ENCODE peak calls at places on chromosomes 5 and 9, in five cellular contexts. E is AG09319, M is PC-9, A is cardiac fibroblast, K is kidney. J is an unnamed sample.

GRCh38 chr5:2143088-2143487 is 260.4 kb upstream of the IRX4 start:
- DNase-seq in E (no peak), M (no peak), A (no peak), K (no peak), J (no peak)

GRCh38 chr9:87950765-87951488 is 23.4 kb downstream of the CDK20 start:
- DNase-seq in E (no peak), M (no peak), A (peak; percentile 51), K (no peak), J (peak; percentile 62)

GRCh38 chr5:92320446-92320845 is 937.3 kb upstream of the ARRDC3 start:
- DNase-seq in E (no peak), M (no peak), A (no peak), K (no peak), J (no peak)

GRCh38 chr9:27361401-27361953 is 64.5 kb upstream of the EQTN start:
- DNase-seq in E (no peak), M (no peak), A (no peak), K (no peak), J (no peak)

GRCh38 chr9:109264865-109265532 is 55.9 kb downstream of the EPB41L4B start:
- DNase-seq in E (no peak), M (no peak), A (no peak), K (peak; percentile 88), J (no peak)

GRCh38 chr5:93303291-93303691 is 277.7 kb downstream of the NR2F1-AS1 start:
- DNase-seq in E (no peak), M (no peak), A (peak; percentile 51), K (no peak), J (peak; percentile 16)

GRCh38 chr5:125134216-125135081 is 388.0 kb upstream of the ZNF608 start:
- DNase-seq in E (peak; percentile 52), M (no peak), A (peak; percentile 66), K (no peak), J (peak; percentile 72)

GRCh38 chr5:164472150-164472549 is 966.7 kb downstream of the MAT2B start:
- DNase-seq in E (no peak), M (no peak), A (no peak), K (no peak), J (no peak)

GRCh38 chr5:13276143-13276542 is 668.3 kb downstream of the DNAH5 start:
- DNase-seq in E (no peak), M (no peak), A (no peak), K (no peak), J (peak; percentile 1)

GRCh38 chr9:125747765-125748510 is 765 bp downstream of the PBX3 start:
- DNase-seq in E (no peak), M (peak; percentile 19), A (peak; percentile 29), K (peak; percentile 85), J (peak; percentile 27)

GRCh38 chr9:4106744-4107143 is 193.1 kb downstream of the GLIS3 start:
- DNase-seq in E (no peak), M (no peak), A (peak; percentile 77), K (no peak), J (no peak)

GRCh38 chr5:8058626-8059180 is 189.8 kb downstream of the MTRR start:
- DNase-seq in E (no peak), M (no peak), A (no peak), K (no peak), J (no peak)

GRCh38 chr5:161572914-161573313 is 26.4 kb upstream of the GABRB2 start:
- DNase-seq in E (no peak), M (no peak), A (no peak), K (no peak), J (no peak)

GRCh38 chr5:142012186-142012785 is 541 bp downstream of the GNPDA1 start:
- DNase-seq in E (no peak), M (peak; percentile 15), A (peak; percentile 55), K (peak; percentile 78), J (peak; percentile 55)

GRCh38 chr9:96420468-96421219 is 2.5 kb upstream of the ZNF367 start:
- DNase-seq in E (peak; percentile 74), M (peak; percentile 83), A (peak; percentile 95), K (no peak), J (peak; percentile 97)

GRCh38 chr9:76691761-76692313 is 72.4 kb upstream of the PCA3 start:
- DNase-seq in E (no peak), M (no peak), A (peak; percentile 30), K (no peak), J (peak; percentile 40)

GRCh38 chr5:14721990-14722656 is 57.6 kb downstream of the OTULIN start:
- DNase-seq in E (no peak), M (no peak), A (no peak), K (no peak), J (no peak)

GRCh38 chr5:10538789-10539684 is 24.8 kb upstream of the ANKRD33B start:
- DNase-seq in E (no peak), M (no peak), A (no peak), K (peak; percentile 41), J (no peak)

GRCh38 chr5:61416010-61416409 is 84.0 kb downstream of the ZSWIM6 start:
- DNase-seq in E (no peak), M (no peak), A (no peak), K (no peak), J (no peak)

GRCh38 chr9:35656340-35656739 is 1.5 kb downstream of the RMRP start:
- DNase-seq in E (no peak), M (no peak), A (no peak), K (peak; percentile 60), J (no peak)

GRCh38 chr5:25090818-25091217 is 446.0 kb upstream of the CDH10 start:
- DNase-seq in E (no peak), M (no peak), A (no peak), K (no peak), J (no peak)

GRCh38 chr5:18551716-18552115 is 917.5 kb downstream of the TAF11L14 start:
- DNase-seq in E (no peak), M (no peak), A (no peak), K (peak; percentile 63), J (no peak)

DNA sequence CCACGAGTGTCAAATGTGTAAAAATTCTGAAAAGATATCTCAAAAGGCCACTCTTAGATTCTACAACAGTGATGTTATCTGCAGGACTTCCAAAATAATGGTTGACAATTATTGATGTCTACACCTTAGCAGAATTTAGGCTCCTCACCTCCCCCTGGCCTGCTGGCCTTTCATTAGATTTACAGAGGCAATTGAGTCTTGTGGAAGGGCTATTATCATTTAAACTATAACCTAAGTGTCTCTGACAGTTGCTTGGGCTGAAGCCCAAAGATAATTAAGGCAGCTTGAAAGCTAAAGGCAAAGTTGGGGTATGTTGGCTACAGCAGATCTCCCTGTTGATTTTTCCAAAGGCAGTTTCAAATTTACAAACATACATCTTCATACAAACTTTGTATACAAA is 912.3 kb downstream of the TAF11L14 start:
- DNase-seq in E (no peak), M (no peak), A (no peak), K (no peak), J (no peak)
- TF ChIP-seq CTCF in E (no peak), M (no peak), A (no peak), K (no peak), J (no peak)

GRCh38 chr9:106974341-106974740 is 111.4 kb downstream of the ZNF462 start:
- DNase-seq in E (no peak), M (no peak), A (no peak), K (no peak), J (no peak)
- TF ChIP-seq CTCF in E (no peak), M (no peak), A (no peak), K (no peak), J (no peak)

GRCh38 chr5:78761831-78762230 is 113.3 kb upstream of the LHFPL2 start:
- DNase-seq in E (no peak), M (no peak), A (no peak), K (no peak), J (no peak)

GRCh38 chr5:78763659-78764189 is 115.2 kb upstream of the LHFPL2 start:
- DNase-seq in E (no peak), M (no peak), A (no peak), K (no peak), J (no peak)

GRCh38 chr5:78757269-78758053 is 108.9 kb upstream of the LHFPL2 start:
- DNase-seq in E (peak; percentile 83), M (no peak), A (peak; percentile 67), K (no peak), J (peak; percentile 70)

GRCh38 chr5:78758169-78758839 is 109.7 kb upstream of the LHFPL2 start:
- DNase-seq in E (no peak), M (no peak), A (no peak), K (no peak), J (peak; percentile 82)

GRCh38 chr5:78760411-78761169 is 112.0 kb upstream of the LHFPL2 start:
- DNase-seq in E (no peak), M (no peak), A (no peak), K (no peak), J (no peak)
- TF ChIP-seq CTCF in E (peak; percentile 16), M (peak; percentile 33), A (peak; percentile 39), K (no peak), J (peak; percentile 58)

DNA sequence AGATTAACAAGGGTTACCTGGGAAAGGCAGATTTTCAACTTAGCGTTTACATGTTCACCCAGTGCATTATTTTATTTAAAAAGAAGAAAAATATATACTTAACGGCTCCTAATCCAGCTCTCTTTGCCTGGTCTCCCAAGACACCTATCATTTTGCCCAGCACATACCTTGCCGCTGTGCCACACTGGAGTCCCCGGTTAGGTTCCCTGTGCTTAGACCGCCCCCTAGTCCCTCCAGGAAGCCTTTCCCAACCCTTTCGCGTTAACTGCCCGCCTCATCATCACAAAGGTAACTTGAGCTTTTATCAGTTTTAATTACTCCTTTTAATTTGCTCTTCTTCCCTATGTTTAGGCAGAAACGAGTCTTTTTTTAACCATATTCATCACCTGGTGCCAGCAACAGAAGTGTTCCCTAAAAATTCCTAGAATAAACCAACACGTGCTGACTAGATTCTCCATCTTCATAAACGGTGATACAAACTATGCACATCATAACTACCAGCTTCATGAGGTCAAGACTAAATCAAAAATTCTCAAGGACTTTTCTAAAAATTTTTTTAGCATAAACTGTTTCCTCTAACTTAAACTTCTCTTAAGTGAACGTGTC is 19.7 kb downstream of the DNAJA1 start:
- DNase-seq in E (no peak), M (peak; percentile 8), A (peak; percentile 40), K (no peak), J (peak; percentile 40)
- TF ChIP-seq CTCF in E (peak; percentile 11), M (no peak), A (peak; percentile 1), K (peak; percentile 34), J (peak; percentile 53)

GRCh38 chr5:175206651-175207050 is 237.3 kb downstream of the DRD1 start:
- DNase-seq in E (no peak), M (no peak), A (no peak), K (no peak), J (no peak)
- TF ChIP-seq CTCF in E (no peak), M (no peak), A (no peak), K (no peak), J (no peak)

GRCh38 chr9:130043654-130044623 is 950 bp upstream of the FNBP1 start:
- DNase-seq in E (no peak), M (no peak), A (peak; percentile 83), K (peak; percentile 86), J (peak; percentile 48)
- TF ChIP-seq CTCF in E (peak; percentile 29), M (no peak), A (no peak), K (no peak), J (peak; percentile 20)

DNA sequence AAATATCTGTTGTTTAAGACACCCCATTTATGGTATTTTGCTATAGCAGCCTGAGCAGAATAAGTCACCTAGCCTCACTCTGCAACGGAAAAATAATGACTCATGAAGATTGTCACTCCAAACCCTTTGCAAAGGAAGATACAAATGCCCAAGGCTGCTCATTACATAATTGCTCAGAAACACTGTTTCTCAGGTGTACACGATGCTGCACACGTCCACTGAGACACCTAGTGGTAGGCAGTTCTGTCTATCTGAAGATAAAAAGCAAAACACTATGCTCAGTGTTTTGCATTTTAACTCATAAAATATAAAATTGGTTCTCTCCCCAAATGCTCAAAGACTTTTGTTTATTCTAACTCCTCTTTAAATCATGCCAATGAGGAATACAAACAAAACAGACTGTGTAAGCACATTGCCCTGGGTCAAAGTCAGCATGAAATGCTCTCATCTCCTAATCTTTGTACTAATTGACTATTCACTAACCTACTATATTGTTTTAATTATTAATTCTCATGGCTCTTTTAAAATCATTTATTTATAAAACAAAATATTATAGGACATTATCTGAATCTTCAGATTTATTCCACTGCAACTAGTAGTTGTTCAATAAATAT is 7.7 kb upstream of the TSLP start:
- DNase-seq in E (no peak), M (no peak), A (peak; percentile 19), K (no peak), J (peak; percentile 72)
- TF ChIP-seq CTCF in E (peak; percentile 41), M (peak; percentile 80), A (peak; percentile 62), K (peak; percentile 60), J (peak; percentile 82)